ENCODE peak calls at places on chromosome 20, in four cellular contexts. X, V, A and J are unnamed samples.

GRCh38 chr20:19463597-19463996 is 251.2 kb downstream of the SLC24A3 start:
- DNase-seq in A (no peak), X (no peak), V (no peak), J (no peak)

GRCh38 chr20:10586296-10586695 is 87.5 kb downstream of the JAG1 start:
- DNase-seq in X (no peak), V (no peak), A (no peak), J (no peak)

GRCh38 chr20:39446397-39446796 is 484.3 kb downstream of the DHX35 start:
- DNase-seq in V (no peak), X (no peak), A (no peak), J (no peak)

GRCh38 chr20:44496976-44497375 is 21.3 kb downstream of the TTPAL start:
- DNase-seq in V (no peak), X (no peak), A (no peak), J (no peak)

GRCh38 chr20:50635676-50636600 is 55.4 kb downstream of the RIPOR3 start:
- DNase-seq in A (peak; percentile 74), V (peak; percentile 85), X (peak; percentile 87), J (peak; percentile 58)

GRCh38 chr20:36975085-36975829 is 23.7 kb upstream of the SAMHD1 start:
- DNase-seq in A (no peak), X (no peak), V (no peak), J (peak; percentile 86)

GRCh38 chr20:59174975-59175374 is 11.4 kb downstream of the ZNF831 start:
- DNase-seq in A (no peak), V (no peak), X (no peak), J (no peak)

GRCh38 chr20:3405696-3406358 is 1.6 kb downstream of the DNAAF9 start:
- DNase-seq in V (no peak), A (no peak), X (no peak), J (no peak)

GRCh38 chr20:35643045-35643444 is 21.7 kb downstream of the CPNE1 start:
- DNase-seq in X (no peak), A (no peak), V (no peak), J (no peak)

GRCh38 chr20:59159091-59159821 is 4.4 kb upstream of the ZNF831 start:
- DNase-seq in V (no peak), A (no peak), X (no peak), J (peak; percentile 91)

GRCh38 chr20:23826541-23827018 is at the start of gene CST2:
- DNase-seq in A (no peak), X (no peak), V (no peak), J (no peak)

GRCh38 chr20:20547221-20547875 is 165.1 kb downstream of the RALGAPA2 start:
- DNase-seq in V (no peak), X (no peak), A (no peak), J (no peak)

GRCh38 chr20:23092409-23092756 is 6.3 kb upstream of the CD93 start:
- DNase-seq in V (no peak), A (no peak), X (no peak), J (no peak)

GRCh38 chr20:11849270-11849920 is 68.3 kb upstream of the BTBD3 start:
- DNase-seq in V (no peak), A (no peak), X (no peak), J (no peak)

GRCh38 chr20:15011631-15012030 is 674.2 kb upstream of the FLRT3 start:
- DNase-seq in X (no peak), V (no peak), A (no peak), J (no peak)

GRCh38 chr20:32474967-32475819 is 109.9 kb downstream of the NOL4L start:
- DNase-seq in A (peak; percentile 95), V (peak; percentile 94), X (peak; percentile 94), J (no peak)

GRCh38 chr20:36501367-36502006 is 39.8 kb upstream of the MYL9 start:
- DNase-seq in V (no peak), X (no peak), A (no peak), J (no peak)

GRCh38 chr20:56393653-56394052 is 1.2 kb downstream of the CSTF1 start:
- DNase-seq in A (no peak), X (no peak), V (no peak), J (no peak)

GRCh38 chr20:50381771-50382593 is 128.2 kb upstream of the PTPN1 start:
- DNase-seq in X (peak; percentile 55), A (no peak), V (no peak), J (no peak)

GRCh38 chr20:45959956-45960630 is 11.9 kb downstream of the ZNF335 start:
- DNase-seq in X (peak; percentile 55), V (no peak), A (no peak), J (no peak)

GRCh38 chr20:53883098-53883762 is 187.2 kb downstream of the BCAS1 start:
- DNase-seq in X (no peak), A (no peak), V (no peak), J (no peak)

GRCh38 chr20:43516251-43516824 is 8.8 kb downstream of the L3MBTL1 start:
- DNase-seq in A (no peak), V (no peak), X (no peak), J (no peak)

GRCh38 chr20:51284161-51284560 is 258.4 kb downstream of the NFATC2 start:
- DNase-seq in X (no peak), V (no peak), A (no peak), J (no peak)

GRCh38 chr20:50191566-50192363 is 1.1 kb downstream of the CEBPB start:
- DNase-seq in A (no peak), X (peak; percentile 82), V (peak; percentile 87), J (peak; percentile 39)

GRCh38 chr20:11891081-11891826 is 26.4 kb upstream of the BTBD3 start:
- DNase-seq in X (peak; percentile 86), V (peak; percentile 88), A (peak; percentile 64), J (no peak)

GRCh38 chr20:23151008-23151703 is 65.0 kb upstream of the CD93 start:
- DNase-seq in X (no peak), A (no peak), V (no peak), J (no peak)

GRCh38 chr20:9493818-9494217 is 20.6 kb upstream of the LAMP5 start:
- DNase-seq in V (no peak), X (no peak), A (no peak), J (no peak)

GRCh38 chr20:51767018-51767866 is 948 bp downstream of the ATP9A start:
- DNase-seq in X (peak; percentile 89), V (peak; percentile 97), A (peak; percentile 49), J (no peak)

GRCh38 chr20:7744411-7744810 is 195.8 kb downstream of the HAO1 start:
- DNase-seq in V (no peak), X (no peak), A (no peak), J (no peak)

GRCh38 chr20:31694842-31695593 is 27.6 kb downstream of the BCL2L1 start:
- DNase-seq in X (no peak), A (no peak), V (no peak), J (no peak)

GRCh38 chr20:11445161-11445560 is 472.5 kb upstream of the BTBD3 start:
- DNase-seq in V (no peak), A (no peak), X (no peak), J (no peak)

GRCh38 chr20:19269737-19270325 is 57.4 kb downstream of the SLC24A3 start:
- DNase-seq in X (no peak), V (no peak), A (no peak), J (no peak)

GRCh38 chr20:56179051-56179450 is 69.5 kb upstream of the MC3R start:
- DNase-seq in V (no peak), X (no peak), A (no peak), J (no peak)

GRCh38 chr20:48821261-48821910 is 6.4 kb downstream of the PREX1 start:
- DNase-seq in X (peak; percentile 59), A (no peak), V (no peak), J (no peak)

GRCh38 chr20:13231031-13231752 is 10.1 kb downstream of the ISM1 start:
- DNase-seq in X (no peak), A (no peak), V (no peak), J (no peak)

GRCh38 chr20:32483351-32484220 is 101.5 kb downstream of the NOL4L start:
- DNase-seq in X (peak; percentile 90), A (peak; percentile 58), V (peak; percentile 95), J (peak; percentile 66)

GRCh38 chr20:62622178-62622876 is 20.0 kb upstream of the SLCO4A1 start:
- DNase-seq in A (no peak), V (no peak), X (no peak), J (no peak)
- H3K4me1 ChIP-seq in A (peaks cover 63% of the 10 kb centered on the region), V (peaks cover 90% of the 10 kb centered on the region), X (no peaks in the 10 kb centered on the region), J (peaks cover 29% of the 10 kb centered on the region)

DNA sequence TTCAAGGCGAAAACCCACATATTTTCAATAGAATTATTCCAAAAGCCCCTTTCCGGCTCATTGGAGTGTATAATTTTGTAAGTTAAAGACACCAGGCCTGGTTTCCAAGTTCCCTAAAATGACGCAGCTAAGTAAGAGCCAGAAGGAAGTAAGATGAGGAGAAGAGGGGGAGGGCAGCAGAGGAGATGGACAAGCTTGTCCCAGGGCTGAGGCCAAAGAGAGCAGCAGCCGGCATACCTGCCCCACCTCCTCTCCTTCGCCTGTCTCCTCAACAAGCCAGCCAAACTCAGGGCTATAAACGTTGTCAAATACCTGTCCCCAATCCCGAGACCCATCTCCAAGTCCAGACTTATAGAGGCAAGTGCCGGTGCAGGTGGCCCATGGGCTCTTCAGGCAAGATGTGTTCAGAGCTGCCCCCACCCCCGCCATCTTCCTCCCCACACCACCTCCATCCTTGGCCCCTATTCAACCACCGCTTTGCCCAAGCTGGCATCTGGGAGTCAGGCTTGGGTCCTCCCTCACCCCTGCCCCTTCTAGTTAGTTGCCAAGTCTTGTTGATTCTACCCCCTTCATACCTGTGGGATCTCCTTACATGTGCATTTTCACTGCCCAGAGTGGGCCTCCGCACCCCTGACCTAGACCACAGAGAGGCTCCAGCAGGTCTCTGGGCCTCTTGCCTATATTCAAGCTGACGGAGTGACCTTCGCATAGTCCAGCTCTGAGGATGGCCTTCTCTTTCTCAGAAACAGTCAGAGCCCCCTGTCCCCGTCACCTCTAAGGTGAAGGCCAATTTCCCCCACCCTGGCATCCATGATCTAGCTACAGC is 75.7 kb upstream of the SIRPA start:
- DNase-seq in A (no peak), V (no peak), X (no peak), J (no peak)
- H3K4me1 ChIP-seq in A (peaks cover 81% of the 10 kb centered on the region), V (peaks cover 85% of the 10 kb centered on the region), X (peaks cover 3% of the 10 kb centered on the region), J (peaks cover 6% of the 10 kb centered on the region)

DNA sequence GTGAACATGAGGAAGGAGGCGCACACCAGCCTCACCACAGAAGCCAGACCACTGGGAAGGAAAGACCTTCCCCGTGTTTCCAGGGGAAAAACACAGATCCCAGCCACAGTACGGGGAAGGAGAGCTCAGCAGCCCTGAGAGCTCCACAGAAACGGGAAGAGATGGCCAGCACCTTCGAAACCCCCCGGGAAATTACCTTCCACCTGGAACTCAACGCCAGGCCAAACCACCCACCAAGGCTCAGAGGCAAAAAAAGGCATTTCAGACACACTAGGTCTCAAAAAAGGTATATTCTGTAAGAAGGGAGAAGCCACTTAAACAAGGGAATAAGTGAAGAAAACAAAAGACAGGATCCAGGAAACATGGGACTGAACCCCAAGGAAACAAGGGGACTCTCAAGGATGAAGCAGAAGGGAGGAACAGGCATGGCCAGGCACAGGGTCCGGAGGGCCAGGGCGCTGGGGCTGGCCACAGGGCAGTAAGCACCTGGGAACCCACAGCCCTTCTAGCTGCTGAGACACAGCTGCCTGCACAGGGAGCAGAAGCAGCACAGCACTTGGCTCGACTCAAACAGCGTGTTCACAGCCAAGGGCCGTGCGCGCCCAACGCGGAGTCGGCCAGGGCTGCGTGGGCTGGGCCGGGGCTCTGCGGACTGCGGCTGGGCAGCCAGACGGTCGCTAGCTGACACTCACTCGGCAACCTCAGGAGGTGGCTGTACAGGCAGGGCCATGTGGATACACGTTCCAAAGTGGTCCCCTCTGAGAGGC is 44.6 kb downstream of the TAF4 start:
- DNase-seq in X (peak; percentile 88), A (peak; percentile 42), V (peak; percentile 64), J (no peak)
- H3K4me1 ChIP-seq in X (no peaks in the 10 kb centered on the region), A (peaks cover 42% of the 10 kb centered on the region), V (peaks cover 8% of the 10 kb centered on the region), J (no peaks in the 10 kb centered on the region)

DNA sequence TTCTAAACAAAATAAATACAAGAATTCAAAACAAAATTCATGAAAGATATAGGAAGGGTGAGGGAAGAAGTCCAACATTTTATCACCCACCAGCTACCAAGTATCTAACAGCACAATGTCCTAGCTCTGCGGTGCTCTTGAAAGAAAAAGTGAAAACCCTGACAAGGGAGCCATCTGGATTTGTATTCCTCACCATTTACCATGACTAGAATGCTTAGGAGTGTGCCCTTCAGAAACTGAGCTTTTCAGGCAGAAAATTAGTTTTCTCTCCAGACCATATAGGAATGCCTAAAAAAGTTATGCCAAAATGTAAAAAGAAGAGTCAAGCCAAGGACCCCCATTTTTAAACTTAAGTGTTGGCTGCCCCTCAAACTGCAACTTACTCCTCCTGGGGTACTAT is 4.5 kb downstream of the SNX5 start:
- DNase-seq in A (no peak), X (no peak), V (no peak), J (no peak)
- H3K4me1 ChIP-seq in A (peaks cover 87% of the 10 kb centered on the region), X (peaks cover 2% of the 10 kb centered on the region), V (peaks cover 84% of the 10 kb centered on the region), J (peaks cover 65% of the 10 kb centered on the region)